ENCODE peak calls at places on chromosomes 7 and 10, in ten cellular contexts. I is RCC 7860; Z is HL-60; D is nephron progenitor cell; F is NCI-H82; Q is Calu3; M is PC-9; V is stimulated activated CD4-positive, alpha-beta T cell treated with anti-CD3 and anti-CD28 coated beads, Interleukin-1b, Interleukin-23, amount 100 ng/mL, for 24 hours; R is CD4-positive, alpha-beta memory T cell; J is ovary. S is an unnamed sample.

GRCh38 chr10:87878664-87879459 is 15.4 kb downstream of the PTEN start:
- DNase-seq in Z (no peak), I (no peak), M (no peak), F (no peak), D (no peak), Q (no peak), V (no peak), R (no peak), J (no peak), S (no peak)

GRCh38 chr10:42985436-42986316 is 91.2 kb upstream of the RET start:
- DNase-seq in Q (no peak), V (no peak), F (no peak), R (no peak), J (no peak), Z (no peak), M (no peak), I (no peak), D (no peak), S (no peak)

GRCh38 chr7:148884049-148884298 is at the start of gene EZH2:
- DNase-seq in F (no peak), I (no peak), J (no peak), M (no peak), Z (no peak), D (no peak), Q (no peak), R (no peak), V (no peak), S (no peak)

GRCh38 chr7:11327633-11328032 is 354.0 kb downstream of the PHF14 start:
- DNase-seq in I (no peak), M (no peak), J (no peak), V (no peak), D (no peak), Q (no peak), Z (no peak), R (no peak), F (no peak), S (no peak)

GRCh38 chr7:82534687-82535086 is 91.1 kb upstream of the CACNA2D1 start:
- DNase-seq in Q (peak), I (no peak), M (peak), F (no peak), R (no peak), Z (no peak), V (no peak), J (no peak), D (no peak), S (no peak)

GRCh38 chr10:44773565-44773964 is 137.6 kb upstream of the TMEM72 start:
- DNase-seq in M (no peak), Q (no peak), D (no peak), I (no peak), F (no peak), J (no peak), Z (no peak), R (no peak), V (no peak), S (no peak)

GRCh38 chr7:30778246-30779025 is 7.2 kb downstream of the MINDY4 start:
- DNase-seq in Q (no peak), F (no peak), Z (no peak), M (no peak), R (no peak), V (no peak), D (no peak), I (no peak), J (no peak), S (no peak)

GRCh38 chr7:137443616-137444015 is 100.1 kb upstream of the PTN start:
- DNase-seq in Q (no peak), D (no peak), Z (no peak), M (no peak), I (peak), J (no peak), R (no peak), V (no peak), F (no peak), S (no peak)

GRCh38 chr7:28615091-28615490 is 202.8 kb downstream of the CREB5 start:
- DNase-seq in F (peak), I (no peak), V (no peak), D (no peak), M (no peak), R (no peak), J (no peak), Q (no peak), Z (no peak), S (no peak)

GRCh38 chr7:155381852-155382801 is 75.8 kb upstream of the EN2 start:
- DNase-seq in D (peak), M (no peak), J (no peak), R (no peak), I (no peak), Q (no peak), F (no peak), Z (no peak), V (no peak), S (no peak)

GRCh38 chr10:35495521-35496238 is 109.5 kb upstream of the GJD4 start:
- DNase-seq in Z (no peak), Q (no peak), M (no peak), D (no peak), F (no peak), I (no peak), J (no peak), R (no peak), V (no peak), S (no peak)

GRCh38 chr10:64396105-64396504 is 874.9 kb downstream of the REEP3 start:
- DNase-seq in R (no peak), M (no peak), D (no peak), J (no peak), I (peak), Q (no peak), V (no peak), F (no peak), Z (no peak), S (peak)

S was measured in AG04450.